ENCODE peak calls at places on chromosome 9, in five cellular contexts. K is body of pancreas, C is MCF 10A, X is upper lobe of right lung, Q is mesothelial cell of epicardium. Y is an unnamed sample.

GRCh38 chr9:126516936-126517750 is 96.6 kb upstream of the LMX1B start:
- DNase-seq in K (peak), C (peak), X (peak), Q (peak), Y (no peak)

GRCh38 chr9:105672711-105673234 is 10.5 kb downstream of the TAL2 start:
- DNase-seq in K (no peak), C (no peak), X (no peak), Q (no peak), Y (no peak)

GRCh38 chr9:77471572-77471971 is 176.6 kb downstream of the GNA14 start:
- DNase-seq in K (no peak), C (no peak), X (no peak), Q (no peak), Y (no peak)

GRCh38 chr9:115225459-115226116 is 107.6 kb upstream of the TNC start:
- DNase-seq in K (no peak), C (no peak), X (no peak), Q (no peak), Y (no peak)

GRCh38 chr9:112174965-112175795 is at the start of gene SUSD1:
- DNase-seq in K (peak), C (no peak), X (peak), Q (peak), Y (peak)

GRCh38 chr9:33445941-33446506 is 1.4 kb downstream of the AQP3 start:
- DNase-seq in K (peak), C (no peak), X (no peak), Q (no peak), Y (peak)

GRCh38 chr9:105722099-105722498 is 27.8 kb downstream of the TMEM38B start:
- DNase-seq in K (no peak), C (no peak), X (no peak), Q (no peak), Y (no peak)

GRCh38 chr9:25117791-25118190 is 560.5 kb downstream of the TUSC1 start:
- DNase-seq in K (no peak), C (no peak), X (no peak), Q (no peak), Y (no peak)

GRCh38 chr9:123299558-123300126 is 31.3 kb upstream of the STRBP start:
- DNase-seq in K (no peak), C (no peak), X (no peak), Q (no peak), Y (no peak)

GRCh38 chr9:13786131-13786530 is 506.6 kb upstream of the MPDZ start:
- DNase-seq in K (peak), C (no peak), X (peak), Q (no peak), Y (no peak)

GRCh38 chr9:38289486-38290275 is 102.8 kb upstream of the ALDH1B1 start:
- DNase-seq in K (peak), C (no peak), X (no peak), Q (no peak), Y (no peak)

GRCh38 chr9:20640331-20641187 is 18.3 kb upstream of the MLLT3 start:
- DNase-seq in K (peak), C (peak), X (no peak), Q (peak), Y (peak)

GRCh38 chr9:35996358-35996970 is 38.5 kb upstream of the OR2S2 start:
- DNase-seq in K (no peak), C (peak), X (no peak), Q (no peak), Y (no peak)

GRCh38 chr9:112535811-112536210 is 49.2 kb downstream of the KIAA1958 start:
- DNase-seq in K (no peak), C (no peak), X (no peak), Q (no peak), Y (no peak)

GRCh38 chr9:2087500-2088313 is 72.6 kb downstream of the SMARCA2 start:
- DNase-seq in K (peak), C (peak), X (no peak), Q (no peak), Y (no peak)

GRCh38 chr9:70427161-70427945 is 12.9 kb upstream of the KLF9 start:
- DNase-seq in K (no peak), C (no peak), X (no peak), Q (no peak), Y (no peak)
- TF ChIP-seq CTCF in K (no peak), C (no peak), X (peak), Q (no peak), Y (no peak)

DNA sequence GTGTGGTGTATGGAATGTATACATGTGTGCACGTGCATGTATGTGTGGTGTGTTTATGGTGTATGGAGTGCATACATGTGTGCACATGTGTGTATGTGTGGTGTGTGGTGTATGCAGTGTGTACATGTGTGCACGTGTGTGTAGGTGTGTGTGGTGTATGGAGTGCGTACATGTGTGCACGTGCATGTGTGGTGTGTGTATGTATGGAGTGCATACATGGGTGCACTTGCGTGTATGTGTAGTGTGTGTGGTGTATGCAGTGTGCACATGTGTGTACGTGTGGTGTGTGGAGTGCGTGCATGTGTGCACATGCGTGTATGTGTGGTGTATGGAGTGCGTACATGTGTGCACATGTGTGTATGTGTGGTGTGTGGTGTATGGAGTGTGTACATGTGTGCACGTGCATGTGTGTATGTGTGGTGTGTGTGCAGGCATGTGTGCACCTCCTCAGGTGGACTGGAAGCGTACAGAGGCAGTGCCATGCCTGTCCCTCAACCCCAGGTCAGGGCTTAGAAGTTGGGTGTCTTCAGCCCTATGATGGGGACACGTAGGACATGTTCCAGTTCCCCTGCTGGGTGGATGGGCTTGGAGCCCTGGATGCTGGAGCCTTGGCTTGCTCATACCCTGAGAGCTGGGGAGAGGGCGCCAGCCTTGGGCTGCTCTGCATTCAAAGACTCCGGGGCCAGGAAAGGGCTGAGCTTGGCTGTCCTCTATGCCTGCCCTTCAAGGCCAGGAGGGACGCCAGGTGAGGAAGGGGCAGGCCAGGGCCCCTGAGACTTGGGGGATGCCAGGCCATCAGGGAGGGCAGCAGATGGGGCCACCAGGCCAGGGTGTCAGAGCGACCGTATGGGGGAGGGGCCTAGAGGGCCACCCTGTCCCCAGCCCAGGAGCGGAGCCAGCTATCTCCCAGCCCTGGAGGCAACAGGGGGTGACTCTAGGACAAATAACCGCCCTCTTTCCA is 12.2 kb downstream of the MYMK start:
- DNase-seq in K (no peak), C (no peak), X (no peak), Q (no peak), Y (no peak)
- TF ChIP-seq CTCF in K (no peak), C (no peak), X (no peak), Q (no peak), Y (no peak)

GRCh38 chr9:31541626-31542025 is 842.8 kb upstream of the ACO1 start:
- DNase-seq in K (no peak), C (peak), X (no peak), Q (no peak), Y (no peak)

DNA sequence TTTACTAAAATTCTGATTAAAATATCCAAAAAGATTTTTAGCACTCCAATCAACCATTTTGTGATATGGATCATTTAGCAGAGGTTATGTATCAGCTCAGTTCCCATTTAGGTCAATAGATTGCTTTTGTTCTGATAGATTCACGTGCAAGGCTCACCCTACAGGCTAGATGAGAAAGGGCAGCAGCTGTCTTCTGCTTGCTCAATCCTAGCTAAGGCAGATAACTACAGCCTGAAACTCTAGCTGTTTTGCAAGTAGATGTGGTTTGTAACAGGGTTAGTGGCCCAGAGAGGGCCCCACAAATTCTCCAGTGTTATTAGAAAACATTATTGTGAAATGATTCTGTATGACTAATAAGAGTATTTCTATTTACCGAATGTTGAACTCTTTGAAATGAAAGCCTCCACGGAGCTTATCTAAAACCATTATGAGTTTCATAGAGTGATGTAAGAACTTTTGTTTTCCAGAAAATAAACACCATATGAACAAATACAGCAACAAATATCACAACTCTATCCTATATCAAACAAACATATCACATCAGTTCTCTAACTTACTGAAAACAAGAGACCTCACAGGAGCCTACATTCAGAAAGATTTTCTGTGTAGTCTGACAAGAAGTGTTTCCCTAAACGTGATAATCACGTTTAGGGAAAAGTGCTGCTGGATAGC is 841.9 kb upstream of the ACO1 start:
- DNase-seq in K (peak), C (peak), X (no peak), Q (no peak), Y (peak)
- TF ChIP-seq CTCF in K (peak), C (peak), X (peak), Q (no peak), Y (peak)

DNA sequence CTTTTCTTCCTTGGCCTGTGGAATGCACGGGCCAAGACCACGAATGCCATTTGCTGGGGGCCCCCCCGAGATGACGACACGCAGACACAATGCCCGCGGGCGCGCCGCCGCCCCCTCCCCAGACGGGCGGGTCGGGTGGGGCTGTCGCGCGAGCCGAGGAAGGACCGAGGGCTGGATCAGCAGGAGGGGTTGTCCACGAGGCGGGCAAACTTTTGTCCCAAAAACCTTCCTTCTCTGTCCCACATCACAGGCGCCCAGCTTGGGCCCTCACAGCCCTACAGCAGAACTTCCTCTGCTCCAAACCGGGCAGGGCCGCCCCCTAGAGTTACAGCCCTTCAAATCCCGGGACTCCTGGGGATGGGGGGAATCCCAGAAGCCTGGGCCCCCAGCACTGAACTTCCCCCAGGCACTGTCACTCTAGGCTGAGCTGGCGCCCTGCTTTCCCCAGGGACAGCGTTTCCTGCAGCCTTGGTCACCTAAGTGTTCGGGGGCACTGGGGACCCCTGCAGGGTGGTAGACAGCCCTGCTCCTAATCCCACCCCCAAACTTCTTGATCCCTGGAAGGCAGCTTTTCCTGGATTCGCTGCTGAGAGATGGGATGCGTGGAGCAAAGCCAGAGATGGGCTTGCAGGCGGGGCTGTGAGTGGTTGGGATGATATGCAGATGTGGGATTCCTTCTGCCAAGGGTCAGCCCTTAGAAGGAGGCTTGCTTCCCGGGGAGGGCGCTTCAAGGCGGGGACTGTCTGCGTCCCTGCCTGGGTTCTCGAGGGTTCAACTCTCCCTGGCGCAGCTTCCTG is 980 bp downstream of the COL5A1 start:
- DNase-seq in K (peak), C (no peak), X (no peak), Q (peak), Y (peak)
- TF ChIP-seq CTCF in K (no peak), C (no peak), X (no peak), Q (no peak), Y (no peak)

DNA sequence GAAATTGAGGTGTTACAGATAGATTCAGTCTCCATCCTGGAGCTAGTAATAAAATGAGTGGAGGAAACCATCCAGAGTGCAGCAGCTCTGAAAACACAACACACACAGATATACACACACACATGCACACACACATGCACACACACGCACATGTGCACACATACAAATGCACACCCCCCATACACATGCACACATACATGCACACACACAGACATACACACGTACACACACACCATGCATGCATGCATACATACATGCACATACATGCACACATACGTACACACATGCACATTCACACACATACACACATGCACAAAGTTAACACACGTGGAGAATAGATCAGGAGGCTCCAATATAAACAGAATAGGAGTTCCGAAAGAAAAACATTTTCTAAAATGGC is 21.0 kb upstream of the OBP2B start:
- DNase-seq in K (no peak), C (no peak), X (no peak), Q (no peak), Y (no peak)
- TF ChIP-seq CTCF in K (no peak), C (no peak), X (no peak), Q (no peak), Y (no peak)

GRCh38 chr9:93678199-93679019 is 102.0 kb downstream of the PHF2 start:
- DNase-seq in K (peak), C (no peak), X (peak), Q (peak), Y (no peak)

GRCh38 chr9:93681316-93682154 is 105.2 kb downstream of the PHF2 start:
- DNase-seq in K (no peak), C (no peak), X (peak), Q (peak), Y (peak)

GRCh38 chr9:93679536-93680444 is 103.4 kb downstream of the PHF2 start:
- DNase-seq in K (no peak), C (no peak), X (peak), Q (peak), Y (no peak)

GRCh38 chr9:93682155-93682968 is 106.0 kb downstream of the PHF2 start:
- DNase-seq in K (peak), C (peak), X (peak), Q (peak), Y (peak)

DNA sequence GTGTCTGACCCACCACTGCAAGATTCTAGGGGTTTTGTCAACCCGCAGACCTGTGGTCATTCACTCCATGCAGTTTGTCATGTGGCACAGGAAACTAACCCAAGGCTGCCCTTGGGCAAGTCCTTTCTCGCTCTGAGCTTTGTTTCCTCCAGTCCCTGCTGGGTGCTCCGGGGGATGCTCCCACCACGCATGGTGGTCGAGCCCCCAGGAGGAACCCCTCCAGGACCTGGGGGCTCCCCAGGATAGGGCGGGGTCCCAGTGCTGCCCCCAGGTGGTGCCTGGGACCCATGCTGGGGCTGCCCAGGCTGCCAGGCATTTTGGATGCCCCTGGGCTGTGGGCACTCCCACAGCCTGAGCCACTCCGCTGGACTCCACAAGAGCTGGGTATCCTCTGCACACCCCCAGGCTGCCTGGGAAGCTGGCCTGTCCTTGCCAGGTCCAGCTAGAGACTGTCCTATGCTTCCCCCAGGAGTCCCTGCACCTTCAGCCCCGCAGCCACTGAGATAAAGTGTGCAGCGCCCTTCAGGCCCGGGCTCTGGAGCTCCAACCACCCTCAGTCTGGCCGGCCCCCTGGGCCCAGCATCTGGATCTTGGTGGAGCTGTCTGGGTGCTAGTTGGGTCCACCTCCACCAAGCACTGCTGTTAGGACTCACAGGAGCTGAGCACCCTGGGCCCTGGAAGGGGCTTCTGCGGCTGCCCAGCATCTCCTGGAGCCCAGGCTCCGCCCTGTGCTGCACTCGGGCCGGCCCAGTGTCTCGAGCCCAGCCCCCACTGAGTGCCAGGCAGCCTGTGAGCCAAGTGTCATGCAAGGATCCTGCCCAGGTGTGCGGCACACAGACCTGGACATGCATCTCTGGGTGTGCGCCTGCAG is 104.3 kb downstream of the PHF2 start:
- DNase-seq in K (no peak), C (no peak), X (peak), Q (peak), Y (peak)
- TF ChIP-seq CTCF in K (no peak), C (no peak), X (peak), Q (no peak), Y (no peak)

Y was measured in transverse colon.